ENCODE peak calls at places on chromosomes 13 and 19, in six cellular contexts. One of them, this sample, is unnamed.

GRCh38 chr13:65347420-65348030 is 1882.6 kb downstream of the PCDH9 start:
- DNase-seq in pancreas: no peak
- DNase-seq in CD4-positive, alpha-beta T cell: no peak
- DNase-seq in gastrocnemius medialis: no peak
- DNase-seq in stomach: no peak
- DNase-seq in CD8-positive, alpha-beta memory T cell: no peak
- DNase-seq in this sample: no peak

GRCh38 chr19:52343548-52343947 is 7.5 kb downstream of the ZNF610 start:
- DNase-seq in stomach: peak; percentile 36
- DNase-seq in gastrocnemius medialis: no peak
- DNase-seq in CD8-positive, alpha-beta memory T cell: peak; percentile 46
- DNase-seq in pancreas: peak; percentile 22
- DNase-seq in CD4-positive, alpha-beta T cell: peak; percentile 13
- DNase-seq in this sample: no peak

GRCh38 chr19:5360003-5360820 is 19.6 kb upstream of the PTPRS start:
- DNase-seq in stomach: no peak
- DNase-seq in gastrocnemius medialis: no peak
- DNase-seq in pancreas: no peak
- DNase-seq in CD8-positive, alpha-beta memory T cell: no peak
- DNase-seq in CD4-positive, alpha-beta T cell: no peak
- DNase-seq in this sample: no peak

GRCh38 chr13:27954406-27954851 is 14.7 kb downstream of the CDX2 start:
- DNase-seq in gastrocnemius medialis: no peak
- DNase-seq in CD8-positive, alpha-beta memory T cell: no peak
- DNase-seq in stomach: peak; percentile 49
- DNase-seq in pancreas: peak; percentile 47
- DNase-seq in CD4-positive, alpha-beta T cell: no peak
- DNase-seq in this sample: no peak

GRCh38 chr19:39086401-39086800 is 2.2 kb downstream of the ACP7 start:
- DNase-seq in gastrocnemius medialis: no peak
- DNase-seq in pancreas: no peak
- DNase-seq in CD8-positive, alpha-beta memory T cell: no peak
- DNase-seq in CD4-positive, alpha-beta T cell: no peak
- DNase-seq in stomach: no peak
- DNase-seq in this sample: no peak

GRCh38 chr13:47133024-47133445 is 236.2 kb upstream of the HTR2A start:
- DNase-seq in gastrocnemius medialis: no peak
- DNase-seq in stomach: no peak
- DNase-seq in CD8-positive, alpha-beta memory T cell: no peak
- DNase-seq in pancreas: no peak
- DNase-seq in CD4-positive, alpha-beta T cell: no peak
- DNase-seq in this sample: no peak

GRCh38 chr19:30225615-30226463 is 146.3 kb upstream of the ZNF536 start:
- DNase-seq in CD8-positive, alpha-beta memory T cell: no peak
- DNase-seq in gastrocnemius medialis: no peak
- DNase-seq in CD4-positive, alpha-beta T cell: no peak
- DNase-seq in pancreas: no peak
- DNase-seq in stomach: no peak
- DNase-seq in this sample: no peak

GRCh38 chr19:10228393-10228792 is 2.7 kb downstream of the S1PR2 start:
- DNase-seq in CD4-positive, alpha-beta T cell: no peak
- DNase-seq in stomach: no peak
- DNase-seq in pancreas: no peak
- DNase-seq in gastrocnemius medialis: no peak
- DNase-seq in CD8-positive, alpha-beta memory T cell: no peak
- DNase-seq in this sample: no peak

GRCh38 chr13:98225036-98225940 is 48.2 kb upstream of the RNF113B start:
- DNase-seq in CD4-positive, alpha-beta T cell: no peak
- DNase-seq in gastrocnemius medialis: no peak
- DNase-seq in stomach: no peak
- DNase-seq in CD8-positive, alpha-beta memory T cell: no peak
- DNase-seq in pancreas: no peak
- DNase-seq in this sample: no peak

GRCh38 chr19:17779281-17779930 is 15.5 kb upstream of the B3GNT3 start:
- DNase-seq in CD8-positive, alpha-beta memory T cell: no peak
- DNase-seq in stomach: no peak
- DNase-seq in gastrocnemius medialis: no peak
- DNase-seq in pancreas: no peak
- DNase-seq in CD4-positive, alpha-beta T cell: no peak
- DNase-seq in this sample: no peak

GRCh38 chr19:14472202-14472961 is 2.8 kb downstream of the PTGER1 start:
- DNase-seq in gastrocnemius medialis: no peak
- DNase-seq in pancreas: no peak
- DNase-seq in CD4-positive, alpha-beta T cell: peak; percentile 87
- DNase-seq in stomach: peak; percentile 70
- DNase-seq in CD8-positive, alpha-beta memory T cell: peak; percentile 80
- DNase-seq in this sample: no peak

GRCh38 chr13:37375724-37376123 is 222.8 kb downstream of the POSTN start:
- DNase-seq in stomach: no peak
- DNase-seq in pancreas: no peak
- DNase-seq in gastrocnemius medialis: no peak
- DNase-seq in CD4-positive, alpha-beta T cell: no peak
- DNase-seq in CD8-positive, alpha-beta memory T cell: no peak
- DNase-seq in this sample: no peak

GRCh38 chr19:3249408-3249807 is 24.9 kb downstream of the CELF5 start:
- DNase-seq in gastrocnemius medialis: no peak
- DNase-seq in stomach: no peak
- DNase-seq in CD8-positive, alpha-beta memory T cell: no peak
- DNase-seq in CD4-positive, alpha-beta T cell: no peak
- DNase-seq in pancreas: no peak
- DNase-seq in this sample: no peak

GRCh38 chr13:84653915-84654534 is 771.8 kb upstream of the SLITRK1 start:
- DNase-seq in CD4-positive, alpha-beta T cell: no peak
- DNase-seq in stomach: no peak
- DNase-seq in CD8-positive, alpha-beta memory T cell: no peak
- DNase-seq in gastrocnemius medialis: no peak
- DNase-seq in pancreas: no peak
- DNase-seq in this sample: no peak

GRCh38 chr13:59425211-59425721 is 738.5 kb downstream of the DIAPH3 start:
- DNase-seq in CD4-positive, alpha-beta T cell: no peak
- DNase-seq in stomach: no peak
- DNase-seq in pancreas: no peak
- DNase-seq in CD8-positive, alpha-beta memory T cell: no peak
- DNase-seq in gastrocnemius medialis: no peak
- DNase-seq in this sample: no peak

GRCh38 chr13:60398438-60398891 is 1.4 kb downstream of the TDRD3 start:
- DNase-seq in pancreas: no peak
- DNase-seq in gastrocnemius medialis: no peak
- DNase-seq in stomach: no peak
- DNase-seq in CD4-positive, alpha-beta T cell: no peak
- DNase-seq in CD8-positive, alpha-beta memory T cell: no peak
- DNase-seq in this sample: no peak

GRCh38 chr19:43532571-43532961 is 422 bp upstream of the ZNF575 start:
- DNase-seq in CD4-positive, alpha-beta T cell: no peak
- DNase-seq in pancreas: peak; percentile 50
- DNase-seq in CD8-positive, alpha-beta memory T cell: peak; percentile 26
- DNase-seq in gastrocnemius medialis: no peak
- DNase-seq in stomach: peak; percentile 73
- DNase-seq in this sample: no peak

GRCh38 chr19:48290341-48290922 is 20.6 kb downstream of the ZNF114 start:
- DNase-seq in CD8-positive, alpha-beta memory T cell: no peak
- DNase-seq in pancreas: no peak
- DNase-seq in CD4-positive, alpha-beta T cell: no peak
- DNase-seq in gastrocnemius medialis: no peak
- DNase-seq in stomach: no peak
- DNase-seq in this sample: no peak

GRCh38 chr13:100100115-100100879 is 11.4 kb downstream of the PCCA start:
- DNase-seq in gastrocnemius medialis: no peak
- DNase-seq in pancreas: peak; percentile 51
- DNase-seq in CD8-positive, alpha-beta memory T cell: no peak
- DNase-seq in CD4-positive, alpha-beta T cell: no peak
- DNase-seq in stomach: peak; percentile 53
- DNase-seq in this sample: peak; percentile 51
- H3K27ac ChIP-seq in gastrocnemius medialis: no peak overlapping the region
- H3K27ac ChIP-seq in pancreas: peak overlapping the region; percentile 78
- H3K27ac ChIP-seq in CD8-positive, alpha-beta memory T cell: no peak overlapping the region
- H3K27ac ChIP-seq in CD4-positive, alpha-beta T cell: no peak overlapping the region
- H3K27ac ChIP-seq in stomach: peak overlapping the region; percentile 74
- H3K27ac ChIP-seq in this sample: peak overlapping the region; percentile 81

GRCh38 chr19:41304706-41305483 is 5.1 kb upstream of the CCDC97 start:
- DNase-seq in stomach: no peak
- DNase-seq in pancreas: no peak
- DNase-seq in CD4-positive, alpha-beta T cell: no peak
- DNase-seq in CD8-positive, alpha-beta memory T cell: no peak
- DNase-seq in gastrocnemius medialis: no peak
- DNase-seq in this sample: no peak

GRCh38 chr19:41299755-41300089 is 10.2 kb upstream of the CCDC97 start:
- DNase-seq in pancreas: no peak
- DNase-seq in stomach: peak; percentile 48
- DNase-seq in gastrocnemius medialis: peak; percentile 87
- DNase-seq in CD4-positive, alpha-beta T cell: peak; percentile 42
- DNase-seq in CD8-positive, alpha-beta memory T cell: peak; percentile 45
- DNase-seq in this sample: no peak

GRCh38 chr19:41305923-41306322 is 4.0 kb upstream of the CCDC97 start:
- DNase-seq in gastrocnemius medialis: no peak
- DNase-seq in CD8-positive, alpha-beta memory T cell: no peak
- DNase-seq in CD4-positive, alpha-beta T cell: no peak
- DNase-seq in stomach: no peak
- DNase-seq in pancreas: no peak
- DNase-seq in this sample: no peak

GRCh38 chr19:41303941-41304340 is 6.0 kb upstream of the CCDC97 start:
- DNase-seq in CD4-positive, alpha-beta T cell: no peak
- DNase-seq in stomach: no peak
- DNase-seq in CD8-positive, alpha-beta memory T cell: peak; percentile 33
- DNase-seq in gastrocnemius medialis: no peak
- DNase-seq in pancreas: no peak
- DNase-seq in this sample: no peak

DNA sequence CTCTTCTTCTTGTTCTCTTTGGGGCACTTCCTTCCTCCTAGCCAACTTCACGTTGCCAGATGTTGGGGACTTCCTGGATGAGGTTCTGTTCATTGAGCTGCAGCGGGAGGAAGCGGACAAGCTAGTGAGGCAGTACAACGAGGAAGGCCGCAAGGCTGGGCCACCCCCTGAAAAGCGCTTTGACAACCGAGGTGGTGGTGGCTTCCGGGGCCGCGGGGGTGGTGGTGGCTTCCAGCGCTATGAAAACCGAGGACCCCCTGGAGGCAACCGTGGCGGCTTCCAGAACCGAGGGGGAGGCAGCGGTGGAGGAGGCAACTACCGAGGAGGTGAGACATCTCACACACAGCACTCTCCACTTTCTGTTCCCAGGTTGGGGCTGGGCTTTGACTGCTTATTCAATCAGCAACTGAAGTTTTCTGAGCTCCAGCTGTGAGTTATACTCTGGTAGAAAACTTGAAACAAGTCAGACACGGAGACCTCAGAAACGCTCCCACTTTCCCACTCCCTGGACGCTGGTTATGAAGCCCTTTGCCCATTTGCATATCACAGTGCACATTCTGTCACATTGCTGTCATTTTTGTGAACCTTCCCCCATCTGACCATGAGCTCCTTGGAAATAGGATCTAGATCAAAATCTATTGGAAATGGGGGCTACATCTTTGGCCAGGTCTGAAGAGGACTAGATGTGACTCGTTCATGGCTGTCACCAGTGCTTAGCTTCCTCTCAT is 7.2 kb upstream of the CCDC97 start:
- DNase-seq in CD8-positive, alpha-beta memory T cell: peak; percentile 67
- DNase-seq in gastrocnemius medialis: no peak
- DNase-seq in CD4-positive, alpha-beta T cell: peak; percentile 28
- DNase-seq in stomach: no peak
- DNase-seq in pancreas: no peak
- DNase-seq in this sample: no peak
- H3K27ac ChIP-seq in CD8-positive, alpha-beta memory T cell: peak overlapping the region; percentile 55
- H3K27ac ChIP-seq in gastrocnemius medialis: peak overlapping the region; percentile 5
- H3K27ac ChIP-seq in CD4-positive, alpha-beta T cell: peak overlapping the region; percentile 54
- H3K27ac ChIP-seq in stomach: peak overlapping the region; percentile 10
- H3K27ac ChIP-seq in pancreas: no peak overlapping the region
- H3K27ac ChIP-seq in this sample: no peak overlapping the region

GRCh38 chr13:32202268-32202667 is 112.9 kb downstream of the ZAR1L start:
- DNase-seq in gastrocnemius medialis: no peak
- DNase-seq in CD8-positive, alpha-beta memory T cell: no peak
- DNase-seq in pancreas: no peak
- DNase-seq in CD4-positive, alpha-beta T cell: no peak
- DNase-seq in stomach: no peak
- DNase-seq in this sample: no peak

GRCh38 chr13:32201809-32202208 is 113.4 kb downstream of the ZAR1L start:
- DNase-seq in pancreas: no peak
- DNase-seq in CD8-positive, alpha-beta memory T cell: no peak
- DNase-seq in stomach: no peak
- DNase-seq in CD4-positive, alpha-beta T cell: no peak
- DNase-seq in gastrocnemius medialis: no peak
- DNase-seq in this sample: no peak

GRCh38 chr13:32200741-32201140 is 114.4 kb downstream of the ZAR1L start:
- DNase-seq in stomach: no peak
- DNase-seq in pancreas: no peak
- DNase-seq in gastrocnemius medialis: no peak
- DNase-seq in CD8-positive, alpha-beta memory T cell: no peak
- DNase-seq in CD4-positive, alpha-beta T cell: no peak
- DNase-seq in this sample: no peak

GRCh38 chr13:32195713-32196112 is 119.5 kb downstream of the ZAR1L start:
- DNase-seq in pancreas: no peak
- DNase-seq in stomach: no peak
- DNase-seq in gastrocnemius medialis: no peak
- DNase-seq in CD4-positive, alpha-beta T cell: no peak
- DNase-seq in CD8-positive, alpha-beta memory T cell: no peak
- DNase-seq in this sample: no peak

GRCh38 chr13:32199168-32199567 is 116.0 kb downstream of the ZAR1L start:
- DNase-seq in gastrocnemius medialis: no peak
- DNase-seq in pancreas: no peak
- DNase-seq in CD8-positive, alpha-beta memory T cell: no peak
- DNase-seq in CD4-positive, alpha-beta T cell: no peak
- DNase-seq in stomach: no peak
- DNase-seq in this sample: no peak
- H3K27ac ChIP-seq in gastrocnemius medialis: no peak overlapping the region
- H3K27ac ChIP-seq in pancreas: no peak overlapping the region
- H3K27ac ChIP-seq in CD8-positive, alpha-beta memory T cell: no peak overlapping the region
- H3K27ac ChIP-seq in CD4-positive, alpha-beta T cell: no peak overlapping the region
- H3K27ac ChIP-seq in stomach: no peak overlapping the region
- H3K27ac ChIP-seq in this sample: no peak overlapping the region

GRCh38 chr13:105972811-105973590 is 562.5 kb downstream of the EFNB2 start:
- DNase-seq in pancreas: no peak
- DNase-seq in stomach: no peak
- DNase-seq in gastrocnemius medialis: no peak
- DNase-seq in CD8-positive, alpha-beta memory T cell: no peak
- DNase-seq in CD4-positive, alpha-beta T cell: no peak
- DNase-seq in this sample: no peak
- H3K27ac ChIP-seq in pancreas: no peak overlapping the region
- H3K27ac ChIP-seq in stomach: no peak overlapping the region
- H3K27ac ChIP-seq in gastrocnemius medialis: no peak overlapping the region
- H3K27ac ChIP-seq in CD8-positive, alpha-beta memory T cell: no peak overlapping the region
- H3K27ac ChIP-seq in CD4-positive, alpha-beta T cell: no peak overlapping the region
- H3K27ac ChIP-seq in this sample: peak overlapping the region; percentile 53

GRCh38 chr19:11378319-11379189 is 4.1 kb downstream of the SWSAP1 start:
- DNase-seq in gastrocnemius medialis: no peak
- DNase-seq in stomach: peak; percentile 62
- DNase-seq in CD8-positive, alpha-beta memory T cell: no peak
- DNase-seq in CD4-positive, alpha-beta T cell: no peak
- DNase-seq in pancreas: peak; percentile 35
- DNase-seq in this sample: peak; percentile 63
- H3K27ac ChIP-seq in gastrocnemius medialis: peak overlapping the region; percentile 34
- H3K27ac ChIP-seq in stomach: peak overlapping the region; percentile 57
- H3K27ac ChIP-seq in CD8-positive, alpha-beta memory T cell: no peak overlapping the region
- H3K27ac ChIP-seq in CD4-positive, alpha-beta T cell: no peak overlapping the region
- H3K27ac ChIP-seq in pancreas: peak overlapping the region; percentile 37
- H3K27ac ChIP-seq in this sample: peak overlapping the region; percentile 90